ENCODE peak calls at places on chromosomes 13 and 19, in seven cellular contexts. One of them, this sample, is unnamed.

GRCh38 chr19:5026706-5027273 is 57.9 kb downstream of the KDM4B start:
- DNase-seq in left ventricle myocardium inferior: no peak
- DNase-seq in thoracic aorta: no peak
- DNase-seq in RWPE1: no peak
- DNase-seq in prostate gland: no peak
- DNase-seq in body of pancreas: no peak
- DNase-seq in HFFc6: no peak
- DNase-seq in this sample: no peak

GRCh38 chr19:45262570-45262969 is 11.5 kb downstream of the MARK4 start:
- DNase-seq in left ventricle myocardium inferior: no peak
- DNase-seq in thoracic aorta: no peak
- DNase-seq in RWPE1: no peak
- DNase-seq in prostate gland: no peak
- DNase-seq in body of pancreas: no peak
- DNase-seq in HFFc6: no peak
- DNase-seq in this sample: no peak

GRCh38 chr13:28340272-28340793 is 154.6 kb downstream of the FLT1 start:
- DNase-seq in left ventricle myocardium inferior: no peak
- DNase-seq in thoracic aorta: no peak
- DNase-seq in RWPE1: no peak
- DNase-seq in prostate gland: no peak
- DNase-seq in body of pancreas: no peak
- DNase-seq in HFFc6: peak
- DNase-seq in this sample: no peak

GRCh38 chr13:97256343-97256783 is 34.2 kb downstream of the MBNL2 start:
- DNase-seq in left ventricle myocardium inferior: no peak
- DNase-seq in thoracic aorta: no peak
- DNase-seq in RWPE1: peak
- DNase-seq in prostate gland: no peak
- DNase-seq in body of pancreas: peak
- DNase-seq in HFFc6: peak
- DNase-seq in this sample: no peak

GRCh38 chr13:50319603-50320296 is 304.5 kb downstream of the KCNRG start:
- DNase-seq in left ventricle myocardium inferior: no peak
- DNase-seq in thoracic aorta: no peak
- DNase-seq in RWPE1: no peak
- DNase-seq in prostate gland: peak
- DNase-seq in body of pancreas: no peak
- DNase-seq in HFFc6: peak
- DNase-seq in this sample: no peak

GRCh38 chr13:19695829-19696228 is 62.4 kb downstream of the MPHOSPH8 start:
- DNase-seq in left ventricle myocardium inferior: no peak
- DNase-seq in thoracic aorta: no peak
- DNase-seq in RWPE1: no peak
- DNase-seq in prostate gland: no peak
- DNase-seq in body of pancreas: no peak
- DNase-seq in HFFc6: no peak
- DNase-seq in this sample: no peak

GRCh38 chr19:13024126-13024957 is 29.1 kb downstream of the NFIX start:
- DNase-seq in left ventricle myocardium inferior: no peak
- DNase-seq in thoracic aorta: no peak
- DNase-seq in RWPE1: no peak
- DNase-seq in prostate gland: no peak
- DNase-seq in body of pancreas: no peak
- DNase-seq in HFFc6: peak
- DNase-seq in this sample: no peak

GRCh38 chr13:111950697-111951096 is 116.3 kb upstream of the SOX1 start:
- DNase-seq in left ventricle myocardium inferior: no peak
- DNase-seq in thoracic aorta: no peak
- DNase-seq in RWPE1: no peak
- DNase-seq in prostate gland: no peak
- DNase-seq in body of pancreas: no peak
- DNase-seq in HFFc6: no peak
- DNase-seq in this sample: no peak

GRCh38 chr13:20073775-20074174 is 87.1 kb downstream of the GJA3 start:
- DNase-seq in left ventricle myocardium inferior: no peak
- DNase-seq in thoracic aorta: no peak
- DNase-seq in RWPE1: no peak
- DNase-seq in prostate gland: no peak
- DNase-seq in body of pancreas: no peak
- DNase-seq in HFFc6: no peak
- DNase-seq in this sample: no peak

GRCh38 chr19:16374436-16374835 is 49.8 kb downstream of the KLF2 start:
- DNase-seq in left ventricle myocardium inferior: no peak
- DNase-seq in thoracic aorta: no peak
- DNase-seq in RWPE1: no peak
- DNase-seq in prostate gland: no peak
- DNase-seq in body of pancreas: no peak
- DNase-seq in HFFc6: no peak
- DNase-seq in this sample: no peak

GRCh38 chr13:71912524-71912923 is 45.5 kb upstream of the DACH1 start:
- DNase-seq in left ventricle myocardium inferior: no peak
- DNase-seq in thoracic aorta: no peak
- DNase-seq in RWPE1: no peak
- DNase-seq in prostate gland: no peak
- DNase-seq in body of pancreas: no peak
- DNase-seq in HFFc6: no peak
- DNase-seq in this sample: no peak

GRCh38 chr13:91946498-91947070 is 548.2 kb downstream of the GPC5 start:
- DNase-seq in left ventricle myocardium inferior: no peak
- DNase-seq in thoracic aorta: no peak
- DNase-seq in RWPE1: peak
- DNase-seq in prostate gland: no peak
- DNase-seq in body of pancreas: peak
- DNase-seq in HFFc6: no peak
- DNase-seq in this sample: no peak

GRCh38 chr13:33125821-33126570 is 109.8 kb downstream of the KL start:
- DNase-seq in left ventricle myocardium inferior: peak
- DNase-seq in thoracic aorta: peak
- DNase-seq in RWPE1: peak
- DNase-seq in prostate gland: peak
- DNase-seq in body of pancreas: peak
- DNase-seq in HFFc6: peak
- DNase-seq in this sample: peak

GRCh38 chr13:40478775-40479174 is 187.7 kb downstream of the FOXO1 start:
- DNase-seq in left ventricle myocardium inferior: no peak
- DNase-seq in thoracic aorta: no peak
- DNase-seq in RWPE1: no peak
- DNase-seq in prostate gland: no peak
- DNase-seq in body of pancreas: no peak
- DNase-seq in HFFc6: no peak
- DNase-seq in this sample: no peak

GRCh38 chr19:49327878-49328544 is 3.0 kb upstream of the SLC6A16 start:
- DNase-seq in left ventricle myocardium inferior: no peak
- DNase-seq in thoracic aorta: no peak
- DNase-seq in RWPE1: peak
- DNase-seq in prostate gland: no peak
- DNase-seq in body of pancreas: no peak
- DNase-seq in HFFc6: peak
- DNase-seq in this sample: peak

GRCh38 chr13:49308104-49308875 is 60.6 kb downstream of the CDADC1 start:
- DNase-seq in left ventricle myocardium inferior: peak
- DNase-seq in thoracic aorta: peak
- DNase-seq in RWPE1: no peak
- DNase-seq in prostate gland: peak
- DNase-seq in body of pancreas: peak
- DNase-seq in HFFc6: no peak
- DNase-seq in this sample: no peak

GRCh38 chr13:47327856-47328255 is 431.0 kb upstream of the HTR2A start:
- DNase-seq in left ventricle myocardium inferior: no peak
- DNase-seq in thoracic aorta: no peak
- DNase-seq in RWPE1: no peak
- DNase-seq in prostate gland: no peak
- DNase-seq in body of pancreas: no peak
- DNase-seq in HFFc6: no peak
- DNase-seq in this sample: no peak

GRCh38 chr19:56071151-56071550 is 49.9 kb downstream of the ZNF787 start:
- DNase-seq in left ventricle myocardium inferior: no peak
- DNase-seq in thoracic aorta: no peak
- DNase-seq in RWPE1: no peak
- DNase-seq in prostate gland: no peak
- DNase-seq in body of pancreas: no peak
- DNase-seq in HFFc6: no peak
- DNase-seq in this sample: peak

GRCh38 chr13:113828282-113828825 is 35.5 kb downstream of the GAS6 start:
- DNase-seq in left ventricle myocardium inferior: no peak
- DNase-seq in thoracic aorta: no peak
- DNase-seq in RWPE1: no peak
- DNase-seq in prostate gland: no peak
- DNase-seq in body of pancreas: no peak
- DNase-seq in HFFc6: no peak
- DNase-seq in this sample: no peak

GRCh38 chr13:110867380-110867779 is 47.5 kb downstream of the ANKRD10 start:
- DNase-seq in left ventricle myocardium inferior: no peak
- DNase-seq in thoracic aorta: no peak
- DNase-seq in RWPE1: no peak
- DNase-seq in prostate gland: no peak
- DNase-seq in body of pancreas: no peak
- DNase-seq in HFFc6: no peak
- DNase-seq in this sample: no peak

GRCh38 chr13:110872034-110872767 is 42.7 kb downstream of the ANKRD10 start:
- DNase-seq in left ventricle myocardium inferior: no peak
- DNase-seq in thoracic aorta: no peak
- DNase-seq in RWPE1: no peak
- DNase-seq in prostate gland: no peak
- DNase-seq in body of pancreas: no peak
- DNase-seq in HFFc6: no peak
- DNase-seq in this sample: no peak

GRCh38 chr13:110868631-110869165 is 46.2 kb downstream of the ANKRD10 start:
- DNase-seq in left ventricle myocardium inferior: no peak
- DNase-seq in thoracic aorta: no peak
- DNase-seq in RWPE1: no peak
- DNase-seq in prostate gland: no peak
- DNase-seq in body of pancreas: no peak
- DNase-seq in HFFc6: no peak
- DNase-seq in this sample: no peak

GRCh38 chr13:110869231-110869804 is 45.6 kb downstream of the ANKRD10 start:
- DNase-seq in left ventricle myocardium inferior: no peak
- DNase-seq in thoracic aorta: no peak
- DNase-seq in RWPE1: no peak
- DNase-seq in prostate gland: no peak
- DNase-seq in body of pancreas: no peak
- DNase-seq in HFFc6: no peak
- DNase-seq in this sample: no peak

DNA sequence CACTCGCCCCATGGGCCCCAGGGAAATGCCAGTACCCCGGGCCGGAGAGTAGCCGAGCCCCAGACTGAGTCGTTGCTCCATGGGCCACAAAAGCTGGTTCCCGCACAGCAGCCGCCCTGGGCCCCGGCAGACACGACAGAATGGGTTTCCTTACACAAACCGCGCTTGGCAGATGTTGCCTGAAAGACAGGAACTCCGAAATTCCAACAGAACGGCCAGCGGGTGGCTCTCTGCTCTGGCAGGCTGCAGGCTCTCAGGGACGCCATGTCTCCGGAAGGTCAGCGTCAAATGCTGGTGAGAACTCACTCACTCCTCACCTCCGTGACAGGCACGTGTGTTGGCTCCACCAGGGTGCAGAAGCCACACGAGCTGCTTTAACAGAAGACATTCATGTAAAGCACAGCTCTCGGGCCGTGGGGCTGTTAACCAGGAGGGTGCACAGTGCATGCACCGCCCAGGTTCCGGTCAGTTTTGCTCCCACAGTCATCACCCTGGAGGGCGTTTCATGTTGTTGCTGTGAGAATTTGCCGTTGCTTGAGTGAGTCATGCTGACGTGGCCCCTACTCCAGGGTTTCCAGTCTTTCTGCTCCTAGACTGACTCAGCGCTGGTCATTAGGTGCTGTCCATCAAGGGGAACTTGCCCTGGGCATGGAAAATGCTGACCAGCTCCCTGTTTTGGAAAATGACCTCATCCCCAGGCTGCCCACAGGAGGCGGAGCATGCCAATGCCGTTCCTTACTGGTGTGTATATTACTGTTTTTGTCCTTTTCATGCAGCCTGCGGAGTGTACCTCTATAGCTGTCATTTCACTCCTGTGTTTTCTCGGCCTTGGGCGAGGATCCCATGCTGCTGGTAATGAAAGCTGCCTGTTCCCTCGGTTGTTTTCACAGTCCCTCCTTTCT is 44.8 kb downstream of the ANKRD10 start:
- DNase-seq in left ventricle myocardium inferior: peak
- DNase-seq in thoracic aorta: peak
- DNase-seq in RWPE1: peak
- DNase-seq in prostate gland: peak
- DNase-seq in body of pancreas: peak
- DNase-seq in HFFc6: peak
- DNase-seq in this sample: peak
- TF ChIP-seq CTCF in left ventricle myocardium inferior: peak
- TF ChIP-seq CTCF in thoracic aorta: no peak
- TF ChIP-seq CTCF in RWPE1: no peak
- TF ChIP-seq CTCF in prostate gland: peak
- TF ChIP-seq CTCF in body of pancreas: peak
- TF ChIP-seq CTCF in HFFc6: peak
- TF ChIP-seq CTCF in this sample: peak

GRCh38 chr13:43895940-43896339 is 16.2 kb downstream of the LACC1 start:
- DNase-seq in left ventricle myocardium inferior: no peak
- DNase-seq in thoracic aorta: no peak
- DNase-seq in RWPE1: no peak
- DNase-seq in prostate gland: no peak
- DNase-seq in body of pancreas: no peak
- DNase-seq in HFFc6: no peak
- DNase-seq in this sample: no peak

GRCh38 chr13:43894438-43894837 is 14.7 kb downstream of the LACC1 start:
- DNase-seq in left ventricle myocardium inferior: no peak
- DNase-seq in thoracic aorta: no peak
- DNase-seq in RWPE1: no peak
- DNase-seq in prostate gland: no peak
- DNase-seq in body of pancreas: no peak
- DNase-seq in HFFc6: no peak
- DNase-seq in this sample: no peak
- TF ChIP-seq CTCF in left ventricle myocardium inferior: peak
- TF ChIP-seq CTCF in thoracic aorta: no peak
- TF ChIP-seq CTCF in RWPE1: no peak
- TF ChIP-seq CTCF in prostate gland: no peak
- TF ChIP-seq CTCF in body of pancreas: no peak
- TF ChIP-seq CTCF in HFFc6: peak
- TF ChIP-seq CTCF in this sample: peak

GRCh38 chr13:29597701-29598100 is 2.2 kb upstream of the SLC7A1 start:
- DNase-seq in left ventricle myocardium inferior: no peak
- DNase-seq in thoracic aorta: no peak
- DNase-seq in RWPE1: no peak
- DNase-seq in prostate gland: no peak
- DNase-seq in body of pancreas: no peak
- DNase-seq in HFFc6: no peak
- DNase-seq in this sample: no peak
- TF ChIP-seq CTCF in left ventricle myocardium inferior: no peak
- TF ChIP-seq CTCF in thoracic aorta: no peak
- TF ChIP-seq CTCF in RWPE1: no peak
- TF ChIP-seq CTCF in prostate gland: no peak
- TF ChIP-seq CTCF in body of pancreas: no peak
- TF ChIP-seq CTCF in HFFc6: no peak
- TF ChIP-seq CTCF in this sample: no peak

DNA sequence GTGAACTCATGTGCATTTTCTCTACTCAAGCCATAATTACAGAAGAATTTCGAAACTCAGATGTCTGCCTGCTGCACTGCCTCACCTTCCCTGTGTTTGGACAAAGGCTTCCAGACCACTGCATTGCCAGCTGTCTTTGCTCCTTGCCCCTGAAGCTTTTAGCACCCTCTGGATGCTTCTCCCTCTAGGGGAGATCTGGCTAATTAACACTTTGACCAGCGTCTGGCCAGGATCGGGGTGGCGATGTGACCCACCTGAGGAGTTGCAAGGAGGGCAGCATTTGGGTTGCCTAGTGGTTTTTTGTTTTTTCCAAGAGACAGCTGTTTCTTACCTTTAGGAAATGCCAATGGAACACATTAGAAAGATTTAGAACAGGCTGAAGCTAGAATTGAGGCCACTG is 127.7 kb upstream of the ZNF536 start:
- DNase-seq in left ventricle myocardium inferior: no peak
- DNase-seq in thoracic aorta: no peak
- DNase-seq in RWPE1: no peak
- DNase-seq in prostate gland: no peak
- DNase-seq in body of pancreas: no peak
- DNase-seq in HFFc6: no peak
- DNase-seq in this sample: no peak
- TF ChIP-seq CTCF in left ventricle myocardium inferior: no peak
- TF ChIP-seq CTCF in thoracic aorta: no peak
- TF ChIP-seq CTCF in RWPE1: no peak
- TF ChIP-seq CTCF in prostate gland: no peak
- TF ChIP-seq CTCF in body of pancreas: no peak
- TF ChIP-seq CTCF in HFFc6: no peak
- TF ChIP-seq CTCF in this sample: no peak

This sample was measured in H9.